ENCODE peak calls at places on chromosome 18, in eight cellular contexts. One of them, this sample, is unnamed.

GRCh38 chr18:62634991-62635630 is 80.2 kb upstream of the PHLPP1 start:
- DNase-seq in heart right ventricle: no peak
- DNase-seq in spleen: no peak
- DNase-seq in H9: no peak
- DNase-seq in MM.1S: no peak
- DNase-seq in AG10803: no peak
- DNase-seq in adrenal gland: no peak
- DNase-seq in foreskin fibroblast: peak; percentile 34
- DNase-seq in this sample: no peak

GRCh38 chr18:8609711-8610441 is 639 bp downstream of the RAB12 start:
- DNase-seq in heart right ventricle: no peak
- DNase-seq in spleen: peak; percentile 90
- DNase-seq in H9: no peak
- DNase-seq in MM.1S: peak; percentile 19
- DNase-seq in AG10803: peak; percentile 6
- DNase-seq in adrenal gland: peak; percentile 39
- DNase-seq in foreskin fibroblast: peak; percentile 44
- DNase-seq in this sample: no peak

GRCh38 chr18:77360315-77361186 is 110.9 kb downstream of the GALR1 start:
- DNase-seq in heart right ventricle: no peak
- DNase-seq in spleen: no peak
- DNase-seq in H9: no peak
- DNase-seq in MM.1S: peak; percentile 13
- DNase-seq in AG10803: no peak
- DNase-seq in adrenal gland: no peak
- DNase-seq in foreskin fibroblast: no peak
- DNase-seq in this sample: no peak

GRCh38 chr18:11733031-11733430 is 44.0 kb downstream of the GNAL start:
- DNase-seq in heart right ventricle: peak; percentile 65
- DNase-seq in spleen: peak; percentile 94
- DNase-seq in H9: peak; percentile 83
- DNase-seq in MM.1S: peak; percentile 72
- DNase-seq in AG10803: peak; percentile 50
- DNase-seq in adrenal gland: peak; percentile 76
- DNase-seq in foreskin fibroblast: peak; percentile 81
- DNase-seq in this sample: peak; percentile 79

GRCh38 chr18:14971461-14972185 is 223.7 kb downstream of the ANKRD30B start:
- DNase-seq in heart right ventricle: no peak
- DNase-seq in spleen: no peak
- DNase-seq in H9: no peak
- DNase-seq in MM.1S: no peak
- DNase-seq in AG10803: peak; percentile 69
- DNase-seq in adrenal gland: no peak
- DNase-seq in foreskin fibroblast: peak; percentile 40
- DNase-seq in this sample: no peak

GRCh38 chr18:50987261-50987660 is 19.4 kb downstream of the ELAC1 start:
- DNase-seq in heart right ventricle: no peak
- DNase-seq in spleen: no peak
- DNase-seq in H9: no peak
- DNase-seq in MM.1S: no peak
- DNase-seq in AG10803: peak; percentile 19
- DNase-seq in adrenal gland: no peak
- DNase-seq in foreskin fibroblast: no peak
- DNase-seq in this sample: no peak

GRCh38 chr18:77557030-77557429 is 307.4 kb downstream of the GALR1 start:
- DNase-seq in heart right ventricle: no peak
- DNase-seq in spleen: no peak
- DNase-seq in H9: no peak
- DNase-seq in MM.1S: no peak
- DNase-seq in AG10803: no peak
- DNase-seq in adrenal gland: no peak
- DNase-seq in foreskin fibroblast: peak; percentile 1
- DNase-seq in this sample: no peak

GRCh38 chr18:22539045-22539444 is 121.3 kb upstream of the CTAGE1 start:
- DNase-seq in heart right ventricle: no peak
- DNase-seq in spleen: no peak
- DNase-seq in H9: no peak
- DNase-seq in MM.1S: no peak
- DNase-seq in AG10803: peak; percentile 35
- DNase-seq in adrenal gland: peak; percentile 38
- DNase-seq in foreskin fibroblast: peak; percentile 60
- DNase-seq in this sample: no peak

GRCh38 chr18:7139409-7139808 is 21.8 kb upstream of the LAMA1 start:
- DNase-seq in heart right ventricle: no peak
- DNase-seq in spleen: no peak
- DNase-seq in H9: no peak
- DNase-seq in MM.1S: no peak
- DNase-seq in AG10803: no peak
- DNase-seq in adrenal gland: no peak
- DNase-seq in foreskin fibroblast: no peak
- DNase-seq in this sample: no peak

GRCh38 chr18:22047485-22047884 is 121.9 kb upstream of the GATA6 start:
- DNase-seq in heart right ventricle: no peak
- DNase-seq in spleen: no peak
- DNase-seq in H9: no peak
- DNase-seq in MM.1S: no peak
- DNase-seq in AG10803: no peak
- DNase-seq in adrenal gland: no peak
- DNase-seq in foreskin fibroblast: no peak
- DNase-seq in this sample: no peak

GRCh38 chr18:26103579-26103978 is 13.2 kb upstream of the SS18 start:
- DNase-seq in heart right ventricle: no peak
- DNase-seq in spleen: no peak
- DNase-seq in H9: peak; percentile 72
- DNase-seq in MM.1S: peak; percentile 14
- DNase-seq in AG10803: no peak
- DNase-seq in adrenal gland: no peak
- DNase-seq in foreskin fibroblast: no peak
- DNase-seq in this sample: no peak

GRCh38 chr18:55346961-55347740 is 240.8 kb downstream of the TCF4 start:
- DNase-seq in heart right ventricle: no peak
- DNase-seq in spleen: no peak
- DNase-seq in H9: no peak
- DNase-seq in MM.1S: no peak
- DNase-seq in AG10803: no peak
- DNase-seq in adrenal gland: no peak
- DNase-seq in foreskin fibroblast: no peak
- DNase-seq in this sample: no peak

GRCh38 chr18:54736981-54737380 is 91.3 kb upstream of the RAB27B start:
- DNase-seq in heart right ventricle: no peak
- DNase-seq in spleen: no peak
- DNase-seq in H9: no peak
- DNase-seq in MM.1S: no peak
- DNase-seq in AG10803: no peak
- DNase-seq in adrenal gland: no peak
- DNase-seq in foreskin fibroblast: no peak
- DNase-seq in this sample: no peak

GRCh38 chr18:56112013-56112749 is 524.2 kb upstream of the TCF4 start:
- DNase-seq in heart right ventricle: no peak
- DNase-seq in spleen: no peak
- DNase-seq in H9: no peak
- DNase-seq in MM.1S: no peak
- DNase-seq in AG10803: no peak
- DNase-seq in adrenal gland: no peak
- DNase-seq in foreskin fibroblast: peak; percentile 36
- DNase-seq in this sample: peak; percentile 15

GRCh38 chr18:24995056-24995455 is 356.9 kb downstream of the ZNF521 start:
- DNase-seq in heart right ventricle: no peak
- DNase-seq in spleen: no peak
- DNase-seq in H9: no peak
- DNase-seq in MM.1S: no peak
- DNase-seq in AG10803: peak; percentile 58
- DNase-seq in adrenal gland: no peak
- DNase-seq in foreskin fibroblast: peak; percentile 82
- DNase-seq in this sample: no peak

GRCh38 chr18:10317864-10318685 is 136.4 kb upstream of the APCDD1 start:
- DNase-seq in heart right ventricle: no peak
- DNase-seq in spleen: no peak
- DNase-seq in H9: no peak
- DNase-seq in MM.1S: no peak
- DNase-seq in AG10803: no peak
- DNase-seq in adrenal gland: no peak
- DNase-seq in foreskin fibroblast: no peak
- DNase-seq in this sample: no peak

GRCh38 chr18:13909141-13909540 is 6.2 kb downstream of the MC2R start:
- DNase-seq in heart right ventricle: no peak
- DNase-seq in spleen: no peak
- DNase-seq in H9: no peak
- DNase-seq in MM.1S: no peak
- DNase-seq in AG10803: no peak
- DNase-seq in adrenal gland: no peak
- DNase-seq in foreskin fibroblast: no peak
- DNase-seq in this sample: no peak

GRCh38 chr18:5073026-5073944 is 123.8 kb downstream of the AKAIN1 start:
- DNase-seq in heart right ventricle: peak; percentile 6
- DNase-seq in spleen: no peak
- DNase-seq in H9: peak; percentile 38
- DNase-seq in MM.1S: peak; percentile 34
- DNase-seq in AG10803: peak; percentile 18
- DNase-seq in adrenal gland: no peak
- DNase-seq in foreskin fibroblast: peak; percentile 2
- DNase-seq in this sample: peak; percentile 36

GRCh38 chr18:71374294-71374693 is 1085.4 kb downstream of the SOCS6 start:
- DNase-seq in heart right ventricle: no peak
- DNase-seq in spleen: no peak
- DNase-seq in H9: peak; percentile 31
- DNase-seq in MM.1S: no peak
- DNase-seq in AG10803: no peak
- DNase-seq in adrenal gland: no peak
- DNase-seq in foreskin fibroblast: no peak
- DNase-seq in this sample: no peak

GRCh38 chr18:47881042-47881441 is 49.4 kb downstream of the SMAD2 start:
- DNase-seq in heart right ventricle: no peak
- DNase-seq in spleen: no peak
- DNase-seq in H9: no peak
- DNase-seq in MM.1S: no peak
- DNase-seq in AG10803: no peak
- DNase-seq in adrenal gland: no peak
- DNase-seq in foreskin fibroblast: no peak
- DNase-seq in this sample: no peak
- TF ChIP-seq CTCF in heart right ventricle: no peak
- TF ChIP-seq CTCF in spleen: no peak
- TF ChIP-seq CTCF in H9: no peak
- TF ChIP-seq CTCF in MM.1S: no peak
- TF ChIP-seq CTCF in AG10803: no peak
- TF ChIP-seq CTCF in adrenal gland: no peak
- TF ChIP-seq CTCF in foreskin fibroblast: no peak
- TF ChIP-seq CTCF in this sample: no peak

DNA sequence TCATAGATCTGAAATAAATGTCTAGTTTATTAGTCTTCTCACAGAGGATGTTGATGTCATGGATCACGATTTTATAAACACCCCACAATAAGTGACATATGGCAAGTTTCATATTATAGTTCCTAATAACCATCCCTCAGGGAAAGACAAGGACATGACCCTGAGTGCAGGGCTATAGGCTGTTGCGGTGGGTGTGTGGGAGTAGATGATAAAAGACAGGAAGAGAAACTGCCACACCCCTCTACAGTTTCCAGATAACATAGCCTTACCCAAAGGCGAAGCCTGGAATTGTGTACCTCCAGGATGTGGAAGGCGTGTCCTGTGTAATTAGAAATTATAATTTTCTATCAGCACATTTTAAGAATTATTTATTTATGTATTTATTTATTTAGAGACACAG is 2.4 kb upstream of the NEDD4L start:
- DNase-seq in heart right ventricle: no peak
- DNase-seq in spleen: no peak
- DNase-seq in H9: no peak
- DNase-seq in MM.1S: no peak
- DNase-seq in AG10803: no peak
- DNase-seq in adrenal gland: no peak
- DNase-seq in foreskin fibroblast: no peak
- DNase-seq in this sample: no peak
- TF ChIP-seq CTCF in heart right ventricle: no peak
- TF ChIP-seq CTCF in spleen: no peak
- TF ChIP-seq CTCF in H9: no peak
- TF ChIP-seq CTCF in MM.1S: no peak
- TF ChIP-seq CTCF in AG10803: no peak
- TF ChIP-seq CTCF in adrenal gland: no peak
- TF ChIP-seq CTCF in foreskin fibroblast: no peak
- TF ChIP-seq CTCF in this sample: no peak

DNA sequence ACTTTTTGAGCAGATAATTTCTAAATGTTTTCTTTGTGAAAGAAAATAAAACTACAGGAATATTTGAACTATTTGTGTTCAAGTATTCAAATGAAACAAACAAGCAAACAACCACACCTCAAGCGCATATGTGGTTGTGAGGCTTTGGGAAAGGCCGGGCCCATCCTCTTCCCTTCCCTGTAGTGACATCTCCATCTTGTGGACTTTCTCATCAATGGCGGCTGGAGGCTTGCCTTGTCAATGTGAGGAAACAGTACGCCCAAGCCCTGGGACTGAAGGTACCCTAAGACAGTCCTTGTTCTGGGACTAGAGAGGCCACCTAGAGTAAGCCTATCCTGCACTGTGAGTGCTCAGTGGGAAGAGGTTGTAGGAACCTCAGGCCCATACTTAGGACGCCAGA is 166.8 kb downstream of the TPGS2 start:
- DNase-seq in heart right ventricle: no peak
- DNase-seq in spleen: no peak
- DNase-seq in H9: peak; percentile 55
- DNase-seq in MM.1S: no peak
- DNase-seq in AG10803: peak; percentile 26
- DNase-seq in adrenal gland: no peak
- DNase-seq in foreskin fibroblast: peak; percentile 41
- DNase-seq in this sample: no peak
- TF ChIP-seq CTCF in heart right ventricle: peak; percentile 29
- TF ChIP-seq CTCF in spleen: no peak
- TF ChIP-seq CTCF in H9: peak; percentile 68
- TF ChIP-seq CTCF in MM.1S: no peak
- TF ChIP-seq CTCF in AG10803: peak; percentile 46
- TF ChIP-seq CTCF in adrenal gland: peak; percentile 17
- TF ChIP-seq CTCF in foreskin fibroblast: peak; percentile 47
- TF ChIP-seq CTCF in this sample: peak; percentile 60

GRCh38 chr18:59820663-59821062 is 79.1 kb upstream of the PMAIP1 start:
- DNase-seq in heart right ventricle: no peak
- DNase-seq in spleen: no peak
- DNase-seq in H9: no peak
- DNase-seq in MM.1S: no peak
- DNase-seq in AG10803: peak; percentile 98
- DNase-seq in adrenal gland: no peak
- DNase-seq in foreskin fibroblast: peak; percentile 93
- DNase-seq in this sample: no peak

GRCh38 chr18:59818769-59819168 is 81.0 kb upstream of the PMAIP1 start:
- DNase-seq in heart right ventricle: no peak
- DNase-seq in spleen: no peak
- DNase-seq in H9: no peak
- DNase-seq in MM.1S: no peak
- DNase-seq in AG10803: no peak
- DNase-seq in adrenal gland: no peak
- DNase-seq in foreskin fibroblast: no peak
- DNase-seq in this sample: no peak

GRCh38 chr18:59822612-59823275 is 77.1 kb upstream of the PMAIP1 start:
- DNase-seq in heart right ventricle: no peak
- DNase-seq in spleen: no peak
- DNase-seq in H9: no peak
- DNase-seq in MM.1S: no peak
- DNase-seq in AG10803: peak; percentile 52
- DNase-seq in adrenal gland: no peak
- DNase-seq in foreskin fibroblast: peak; percentile 55
- DNase-seq in this sample: no peak

GRCh38 chr18:59823611-59824195 is 76.1 kb upstream of the PMAIP1 start:
- DNase-seq in heart right ventricle: peak; percentile 60
- DNase-seq in spleen: no peak
- DNase-seq in H9: peak; percentile 83
- DNase-seq in MM.1S: peak; percentile 53
- DNase-seq in AG10803: peak; percentile 82
- DNase-seq in adrenal gland: peak; percentile 83
- DNase-seq in foreskin fibroblast: peak; percentile 93
- DNase-seq in this sample: peak; percentile 53

GRCh38 chr18:59821983-59822382 is 77.8 kb upstream of the PMAIP1 start:
- DNase-seq in heart right ventricle: no peak
- DNase-seq in spleen: no peak
- DNase-seq in H9: no peak
- DNase-seq in MM.1S: no peak
- DNase-seq in AG10803: peak; percentile 88
- DNase-seq in adrenal gland: no peak
- DNase-seq in foreskin fibroblast: peak; percentile 87
- DNase-seq in this sample: no peak
- TF ChIP-seq CTCF in heart right ventricle: no peak
- TF ChIP-seq CTCF in spleen: no peak
- TF ChIP-seq CTCF in H9: no peak
- TF ChIP-seq CTCF in MM.1S: no peak
- TF ChIP-seq CTCF in AG10803: no peak
- TF ChIP-seq CTCF in adrenal gland: no peak
- TF ChIP-seq CTCF in foreskin fibroblast: no peak
- TF ChIP-seq CTCF in this sample: no peak

This sample was measured in GM13977.